ENCODE peak calls at places on chromosomes 4 and X, in seven cellular contexts. G is K562; P is neural crest cell; B is CD8-positive, alpha-beta T cell; V is endothelial cell; F is breast epithelium; C is A549. R is an unnamed sample.

GRCh38 chr4:168498259-168498658 is 1.4 kb downstream of the PALLD start:
- DNase-seq in C (no peak), F (no peak), V (no peak), G (no peak), B (no peak), P (no peak), R (no peak)

GRCh38 chr4:134174271-134174670 is 27.3 kb downstream of the PABPC4L start:
- DNase-seq in B (no peak), F (no peak), G (no peak), C (no peak), P (no peak), V (no peak), R (no peak)

GRCh38 chr4:105184316-105184988 is 37.8 kb downstream of the TET2 start:
- DNase-seq in G (no peak), B (no peak), F (no peak), P (no peak), V (no peak), C (no peak), R (no peak)

GRCh38 chrX:135383249-135383648 is 38.5 kb upstream of the SMIM10L2A start:
- DNase-seq in V (no peak), C (no peak), P (no peak), G (no peak), F (no peak), B (no peak), R (no peak)

GRCh38 chr4:47468686-47469365 is 5.3 kb upstream of the COMMD8 start:
- DNase-seq in F (no peak), B (no peak), C (no peak), G (no peak), P (no peak), V (no peak), R (no peak)

GRCh38 chrX:7071390-7071789 is 76.1 kb upstream of the STS start:
- DNase-seq in P (no peak), V (no peak), F (no peak), G (no peak), B (no peak), C (no peak), R (no peak)

GRCh38 chr4:78601013-78601412 is 49.4 kb downstream of the ANXA3 start:
- DNase-seq in C (no peak), B (no peak), V (no peak), G (peak), F (no peak), P (no peak), R (peak)

GRCh38 chrX:21847342-21847741 is 7.9 kb downstream of the MBTPS2 start:
- DNase-seq in F (no peak), B (no peak), P (no peak), C (no peak), G (no peak), V (no peak), R (no peak)

GRCh38 chr4:129972257-129972656 is 876.3 kb downstream of the C4orf33 start:
- DNase-seq in P (no peak), C (no peak), V (no peak), B (no peak), F (no peak), G (no peak), R (no peak)

GRCh38 chr4:41106081-41106480 is 108.3 kb downstream of the APBB2 start:
- DNase-seq in B (no peak), G (no peak), F (no peak), C (no peak), V (no peak), P (no peak), R (no peak)

GRCh38 chr4:137471895-137472294 is 60.4 kb downstream of the PCDH18 start:
- DNase-seq in V (no peak), G (no peak), B (no peak), C (no peak), P (no peak), F (no peak), R (no peak)

GRCh38 chr4:139153411-139154133 is 23.4 kb downstream of the ELF2 start:
- DNase-seq in P (no peak), V (no peak), C (no peak), B (no peak), G (no peak), F (no peak), R (no peak)

GRCh38 chr4:25370242-25370641 is 6.8 kb upstream of the ANAPC4 start:
- DNase-seq in G (no peak), C (no peak), F (no peak), P (no peak), V (no peak), B (no peak), R (no peak)

GRCh38 chr4:112167790-112168189 is 22.5 kb downstream of the FAM241A start:
- DNase-seq in C (no peak), P (no peak), B (peak), G (no peak), F (no peak), V (no peak), R (no peak)

GRCh38 chr4:38150021-38150671 is 189.9 kb downstream of the PTTG2 start:
- DNase-seq in V (no peak), C (no peak), B (no peak), G (no peak), F (no peak), P (no peak), R (no peak)

GRCh38 chrX:101659601-101660063 is at the start of gene ARMCX2:
- DNase-seq in B (no peak), F (no peak), V (peak), C (no peak), P (peak), G (no peak), R (peak)

GRCh38 chrX:70664726-70665125 is 220.1 kb downstream of the DLG3 start:
- DNase-seq in B (no peak), V (peak), G (no peak), F (no peak), P (no peak), C (peak), R (peak)

GRCh38 chrX:140724337-140725105 is 15.0 kb downstream of the LINC00632 start:
- DNase-seq in G (no peak), C (no peak), P (no peak), V (no peak), F (no peak), B (no peak), R (no peak)

GRCh38 chrX:3713225-3713936 is at the start of gene PRKX:
- DNase-seq in F (no peak), C (peak), P (peak), G (peak), B (peak), V (peak), R (peak)

GRCh38 chrX:101759000-101759399 is 99.3 kb upstream of the ARMCX2 start:
- DNase-seq in P (peak), C (peak), F (no peak), G (peak), B (peak), V (peak), R (no peak)

GRCh38 chr4:173334891-173335754 is 965 bp upstream of the HMGB2 start:
- DNase-seq in P (peak), B (peak), V (peak), G (peak), C (peak), F (peak), R (peak)

GRCh38 chrX:130114141-130114561 is 3.9 kb upstream of the ELF4 start:
- DNase-seq in F (no peak), V (no peak), P (no peak), G (peak), B (no peak), C (no peak), R (no peak)

GRCh38 chr4:129218355-129218754 is 122.4 kb downstream of the C4orf33 start:
- DNase-seq in B (no peak), F (no peak), C (no peak), V (no peak), G (no peak), P (no peak), R (no peak)

GRCh38 chr4:186704059-186704458 is 19.6 kb downstream of the FAT1 start:
- DNase-seq in G (no peak), V (no peak), B (no peak), P (no peak), C (no peak), F (no peak), R (no peak)

GRCh38 chrX:49071877-49072711 is 1.7 kb downstream of the PRAF2 start:
- DNase-seq in C (no peak), V (peak), F (peak), P (no peak), B (no peak), G (no peak), R (no peak)

GRCh38 chr4:121072080-121072835 is at the start of gene NDNF:
- DNase-seq in P (peak), G (no peak), V (peak), B (peak), C (no peak), F (no peak), R (peak)

GRCh38 chr4:99058228-99058627 is 30.4 kb downstream of the ADH5 start:
- DNase-seq in P (no peak), B (no peak), F (no peak), V (no peak), C (no peak), G (no peak), R (no peak)

GRCh38 chr4:16641971-16642370 is 256.5 kb downstream of the LDB2 start:
- DNase-seq in F (no peak), C (no peak), V (no peak), G (no peak), B (no peak), P (no peak), R (no peak)

GRCh38 chrX:38326086-38326485 is 1.2 kb downstream of the RPGR start:
- DNase-seq in F (no peak), B (no peak), G (no peak), C (no peak), V (no peak), P (no peak), R (no peak)

GRCh38 chr4:140281828-140282227 is 91.6 kb upstream of the SCOC start:
- DNase-seq in P (no peak), C (no peak), V (no peak), F (no peak), B (no peak), G (no peak), R (no peak)

GRCh38 chrX:15739886-15740285 is 1.8 kb downstream of the CA5B start:
- DNase-seq in G (no peak), P (no peak), F (no peak), B (no peak), C (no peak), V (no peak), R (no peak)

GRCh38 chrX:20026278-20026677 is 35.4 kb upstream of the BCLAF3 start:
- DNase-seq in P (no peak), B (no peak), V (no peak), G (no peak), C (no peak), F (no peak), R (no peak)

GRCh38 chrX:47579537-47579936 is 2.7 kb upstream of the TIMP1 start:
- DNase-seq in C (peak), F (no peak), P (no peak), B (no peak), V (no peak), G (peak), R (peak)

GRCh38 chr4:147866532-147867271 is 134.8 kb downstream of the ARHGAP10 start:
- DNase-seq in G (peak), B (peak), C (peak), V (peak), F (peak), P (peak), R (peak)

GRCh38 chrX:133412665-133413064 is 2.6 kb downstream of the GPC4 start:
- DNase-seq in P (no peak), F (no peak), B (no peak), C (no peak), G (no peak), V (no peak), R (no peak)

DNA sequence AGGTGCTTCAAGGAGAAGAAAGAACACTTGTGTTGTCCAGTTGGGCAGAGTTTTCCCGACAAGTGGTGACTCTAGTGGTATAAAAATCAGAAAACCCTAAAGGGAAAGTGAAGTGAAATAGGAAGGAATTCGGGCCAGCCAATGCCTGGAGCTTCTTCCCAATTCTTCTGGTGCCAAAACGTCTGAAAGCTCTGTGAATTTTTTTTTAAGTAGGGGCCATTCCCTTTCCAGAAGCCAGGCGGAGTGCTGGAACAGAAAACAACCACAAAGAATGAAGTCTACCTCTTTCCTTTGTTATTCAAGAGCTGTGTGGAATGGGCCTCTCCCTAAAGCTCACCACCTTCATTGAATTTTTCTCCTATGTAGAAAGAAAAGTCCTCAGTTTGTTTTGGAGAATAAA is 43.1 kb upstream of the PPARGC1A start:
- DNase-seq in B (no peak), P (no peak), G (no peak), C (no peak), V (no peak), F (no peak), R (no peak)
- TF ChIP-seq CTCF in B (no peak), P (peak), G (no peak), C (no peak), V (no peak), F (no peak), R (no peak)

GRCh38 chrX:80237072-80237471 is 183.2 kb upstream of the TENT5D start:
- DNase-seq in B (no peak), C (no peak), F (no peak), V (no peak), P (no peak), G (peak), R (no peak)
- TF ChIP-seq CTCF in B (no peak), C (no peak), F (no peak), V (no peak), P (no peak), G (peak), R (no peak)

DNA sequence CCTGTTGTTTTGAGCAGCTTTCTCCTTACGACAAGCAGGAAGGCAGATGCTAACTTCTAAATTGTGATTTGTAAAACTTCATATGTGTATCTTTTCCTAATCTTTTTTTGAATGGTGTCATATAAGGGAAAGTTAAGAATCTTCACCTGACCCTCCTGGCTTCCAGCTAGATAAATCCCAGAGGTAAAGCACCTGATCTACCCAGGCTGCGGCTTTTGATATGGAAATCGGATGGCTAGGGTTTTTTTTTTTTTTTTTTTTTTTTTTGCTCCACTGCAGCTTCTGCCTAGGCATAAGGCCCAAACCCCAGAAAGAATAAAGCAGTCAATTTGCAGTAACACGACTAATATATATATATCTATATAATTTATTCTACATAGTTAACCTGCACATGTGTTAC is 10.0 kb downstream of the MAB21L2 start:
- DNase-seq in C (no peak), F (no peak), V (no peak), P (no peak), B (no peak), G (no peak), R (no peak)
- TF ChIP-seq CTCF in C (no peak), F (no peak), V (no peak), P (no peak), B (no peak), G (no peak), R (no peak)

GRCh38 chr4:15420642-15421041 is 7.2 kb upstream of the C1QTNF7 start:
- DNase-seq in P (peak), B (no peak), C (no peak), F (no peak), G (no peak), V (no peak), R (no peak)
- TF ChIP-seq CTCF in P (no peak), B (no peak), C (no peak), F (no peak), G (no peak), V (no peak), R (no peak)

DNA sequence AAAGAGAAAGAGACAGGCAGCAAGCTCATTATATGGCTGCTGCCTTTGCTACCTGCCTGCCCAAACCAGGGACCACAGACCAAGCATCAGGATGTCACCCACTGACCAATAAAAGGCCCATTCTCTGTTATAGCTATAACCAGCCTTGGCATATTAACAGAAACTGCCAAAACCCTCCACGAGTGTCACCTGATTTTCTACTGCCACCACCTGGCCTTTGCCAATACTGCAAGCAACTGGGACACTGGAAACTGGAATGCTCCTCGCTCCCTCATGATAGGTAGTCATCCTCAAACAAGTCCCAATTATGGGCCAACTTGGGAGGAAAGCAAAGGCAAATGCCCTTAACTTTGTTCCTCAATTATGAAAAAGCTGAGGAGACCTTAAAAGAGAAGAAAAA is 76.0 kb downstream of the SPIN4 start:
- DNase-seq in G (peak), V (peak), P (peak), B (no peak), C (peak), F (no peak), R (peak)
- TF ChIP-seq CTCF in G (peak), V (peak), P (peak), B (no peak), C (peak), F (no peak), R (peak)

GRCh38 chr4:107989537-107990386 is at the start of gene HADH:
- DNase-seq in V (peak), F (peak), P (peak), C (peak), B (peak), G (peak), R (peak)
- TF ChIP-seq CTCF in V (no peak), F (no peak), P (no peak), C (no peak), B (no peak), G (no peak), R (no peak)

GRCh38 chrX:29687687-29688086 is 527.7 kb upstream of the MAGEB2 start:
- DNase-seq in B (no peak), G (no peak), P (no peak), V (no peak), F (no peak), C (no peak), R (no peak)
- TF ChIP-seq CTCF in B (no peak), G (no peak), P (no peak), V (no peak), F (no peak), C (no peak), R (no peak)

GRCh38 chr4:145498430-145498829 is 16.8 kb downstream of the SMAD1 start:
- DNase-seq in V (no peak), F (no peak), C (no peak), B (no peak), P (no peak), G (no peak), R (no peak)
- TF ChIP-seq CTCF in V (no peak), F (no peak), C (no peak), B (no peak), P (no peak), G (no peak), R (no peak)